ENCODE peak calls at places on chromosome 19, in ten cellular contexts. C is natural killer cell; E is GM19239; F is dermis blood vessel endothelial cell; P is IMR-90; N is globus pallidus; Y is kidney epithelial cell; I is naive thymus-derived CD8-positive, alpha-beta T cell; A is stimulated activated CD8-positive, alpha-beta memory T cell treated with anti-CD3 and anti-CD28 coated beads, Interleukin-4, amount 100 ng/mL, for 1 hour; M is A673. D is an unnamed sample.

GRCh38 chr19:19488875-19489690 is 26.3 kb downstream of the TSSK6 start:
- DNase-seq in C (peak), E (peak), F (peak), P (peak), N (peak), Y (peak), I (peak), A (peak), M (peak), D (peak)

GRCh38 chr19:1856698-1857603 is 6.4 kb downstream of the KLF16 start:
- DNase-seq in C (no peak), E (peak), F (peak), P (peak), N (no peak), Y (no peak), I (no peak), A (no peak), M (no peak), D (no peak)

GRCh38 chr19:47707135-47707925 is 5.9 kb upstream of the EHD2 start:
- DNase-seq in C (peak), E (peak), F (peak), P (peak), N (peak), Y (no peak), I (peak), A (peak), M (peak), D (peak)

GRCh38 chr19:947707-948533 is 22.1 kb downstream of the ARID3A start:
- DNase-seq in C (no peak), E (peak), F (no peak), P (no peak), N (peak), Y (no peak), I (no peak), A (no peak), M (no peak), D (no peak)

GRCh38 chr19:8308891-8309291 is 733 bp upstream of the CD320 start:
- DNase-seq in C (no peak), E (no peak), F (no peak), P (no peak), N (no peak), Y (no peak), I (no peak), A (no peak), M (no peak), D (no peak)

GRCh38 chr19:8094336-8094735 is 41.8 kb downstream of the CCL25 start:
- DNase-seq in C (no peak), E (no peak), F (no peak), P (no peak), N (no peak), Y (no peak), I (no peak), A (no peak), M (no peak), D (no peak)

GRCh38 chr19:12159773-12160414 is 3.0 kb upstream of the ZNF136 start:
- DNase-seq in C (no peak), E (no peak), F (no peak), P (no peak), N (no peak), Y (no peak), I (no peak), A (no peak), M (no peak), D (no peak)

GRCh38 chr19:496333-496634 is at the start of gene MADCAM1:
- DNase-seq in C (no peak), E (no peak), F (no peak), P (no peak), N (no peak), Y (no peak), I (no peak), A (no peak), M (no peak), D (no peak)

GRCh38 chr19:28307460-28307859 is 905.5 kb downstream of the UQCRFS1 start:
- DNase-seq in C (no peak), E (no peak), F (no peak), P (no peak), N (no peak), Y (no peak), I (no peak), A (no peak), M (no peak), D (no peak)

GRCh38 chr19:58278156-58279041 is at the start of gene ZNF8:
- DNase-seq in C (peak), E (peak), F (peak), P (peak), N (peak), Y (peak), I (peak), A (peak), M (peak), D (peak)

GRCh38 chr19:48698046-48698445 is 2.3 kb downstream of the FUT2 start:
- DNase-seq in C (no peak), E (no peak), F (peak), P (peak), N (no peak), Y (no peak), I (no peak), A (no peak), M (peak), D (no peak)

GRCh38 chr19:33386361-33386858 is 12.9 kb downstream of the CEBPG start:
- DNase-seq in C (no peak), E (no peak), F (no peak), P (no peak), N (no peak), Y (no peak), I (no peak), A (no peak), M (no peak), D (no peak)

GRCh38 chr19:47352095-47352494 is 3.0 kb downstream of the DHX34 start:
- DNase-seq in C (no peak), E (no peak), F (no peak), P (no peak), N (no peak), Y (no peak), I (no peak), A (no peak), M (no peak), D (no peak)

GRCh38 chr19:48249502-48250014 is 6.2 kb downstream of the CARD8 start:
- DNase-seq in C (peak), E (no peak), F (peak), P (no peak), N (peak), Y (no peak), I (peak), A (peak), M (peak), D (peak)

GRCh38 chr19:28963481-28964245 is 249.3 kb downstream of the UQCRFS1 start:
- DNase-seq in C (no peak), E (no peak), F (no peak), P (peak), N (no peak), Y (no peak), I (no peak), A (no peak), M (no peak), D (no peak)

GRCh38 chr19:13839938-13840750 is 36.8 kb upstream of the NANOS3 start:
- DNase-seq in C (peak), E (no peak), F (peak), P (peak), N (no peak), Y (no peak), I (peak), A (no peak), M (no peak), D (no peak)

GRCh38 chr19:2199215-2199614 is 35.5 kb downstream of the DOT1L start:
- DNase-seq in C (no peak), E (no peak), F (peak), P (no peak), N (no peak), Y (no peak), I (no peak), A (no peak), M (no peak), D (no peak)

GRCh38 chr19:9720541-9720940 is 45.6 kb upstream of the ZNF562 start:
- DNase-seq in C (no peak), E (no peak), F (no peak), P (no peak), N (no peak), Y (no peak), I (no peak), A (no peak), M (no peak), D (no peak)

GRCh38 chr19:36489920-36490415 is 607 bp upstream of the ZNF566 start:
- DNase-seq in C (peak), E (peak), F (peak), P (peak), N (no peak), Y (peak), I (peak), A (peak), M (peak), D (peak)

GRCh38 chr19:35436477-35437141 is 11.4 kb upstream of the FFAR2 start:
- DNase-seq in C (no peak), E (no peak), F (peak), P (no peak), N (no peak), Y (no peak), I (no peak), A (no peak), M (peak), D (no peak)

GRCh38 chr19:15324791-15325519 is 7.4 kb downstream of the BRD4 start:
- DNase-seq in C (no peak), E (no peak), F (no peak), P (no peak), N (no peak), Y (no peak), I (no peak), A (no peak), M (no peak), D (no peak)

GRCh38 chr19:19064811-19065745 is 1.3 kb downstream of the SLC25A42 start:
- DNase-seq in C (peak), E (peak), F (peak), P (no peak), N (no peak), Y (no peak), I (no peak), A (no peak), M (peak), D (no peak)

D was measured in T follicular helper cell.